ENCODE peak calls at places on chromosomes 7 and 10, in five cellular contexts. One of them, this sample, is unnamed.
A peak's percentile ranks its signal among the peaks of the same experiment; 100 is the strongest.

GRCh38 chr7:151877911-151878835 is 1.3 kb upstream of the PRKAG2 start:
- DNase-seq in right atrium auricular region: no peak
- DNase-seq in adipocyte: no peak
- DNase-seq in endothelial cell of umbilical vein: no peak
- DNase-seq in body of pancreas: no peak
- DNase-seq in this sample: no peak

GRCh38 chr7:132575336-132575986 is 809 bp downstream of the PLXNA4 start:
- DNase-seq in right atrium auricular region: peak; percentile 79
- DNase-seq in adipocyte: peak; percentile 78
- DNase-seq in endothelial cell of umbilical vein: peak; percentile 71
- DNase-seq in body of pancreas: peak; percentile 24
- DNase-seq in this sample: peak; percentile 83

GRCh38 chr7:100874577-100875355 is at the start of gene SRRT:
- DNase-seq in right atrium auricular region: peak; percentile 98
- DNase-seq in adipocyte: peak; percentile 100
- DNase-seq in endothelial cell of umbilical vein: peak; percentile 97
- DNase-seq in body of pancreas: peak; percentile 98
- DNase-seq in this sample: peak; percentile 98

GRCh38 chr10:130493446-130494198 is 357.4 kb downstream of the GLRX3 start:
- DNase-seq in right atrium auricular region: no peak
- DNase-seq in adipocyte: no peak
- DNase-seq in endothelial cell of umbilical vein: no peak
- DNase-seq in body of pancreas: no peak
- DNase-seq in this sample: peak; percentile 95

GRCh38 chr7:70762697-70763096 is 369.2 kb upstream of the GALNT17 start:
- DNase-seq in right atrium auricular region: no peak
- DNase-seq in adipocyte: no peak
- DNase-seq in endothelial cell of umbilical vein: no peak
- DNase-seq in body of pancreas: no peak
- DNase-seq in this sample: no peak

GRCh38 chr7:27611043-27611442 is 51.6 kb downstream of the HIBADH start:
- DNase-seq in right atrium auricular region: no peak
- DNase-seq in adipocyte: peak; percentile 72
- DNase-seq in endothelial cell of umbilical vein: no peak
- DNase-seq in body of pancreas: no peak
- DNase-seq in this sample: no peak

GRCh38 chr10:125734823-125735222 is 15.3 kb downstream of the EDRF1 start:
- DNase-seq in right atrium auricular region: no peak
- DNase-seq in adipocyte: peak; percentile 3
- DNase-seq in endothelial cell of umbilical vein: no peak
- DNase-seq in body of pancreas: no peak
- DNase-seq in this sample: no peak

GRCh38 chr7:46747869-46748576 is 827.0 kb upstream of the IGFBP3 start:
- DNase-seq in right atrium auricular region: no peak
- DNase-seq in adipocyte: no peak
- DNase-seq in endothelial cell of umbilical vein: peak; percentile 18
- DNase-seq in body of pancreas: no peak
- DNase-seq in this sample: no peak

GRCh38 chr7:133070562-133070961 is 11.3 kb downstream of the CHCHD3 start:
- DNase-seq in right atrium auricular region: no peak
- DNase-seq in adipocyte: no peak
- DNase-seq in endothelial cell of umbilical vein: no peak
- DNase-seq in body of pancreas: no peak
- DNase-seq in this sample: peak; percentile 46

GRCh38 chr7:88224596-88225275 is 4.9 kb upstream of the SRI start:
- DNase-seq in right atrium auricular region: no peak
- DNase-seq in adipocyte: peak; percentile 16
- DNase-seq in endothelial cell of umbilical vein: no peak
- DNase-seq in body of pancreas: no peak
- DNase-seq in this sample: no peak

GRCh38 chr7:55365103-55365679 is at the start of gene LANCL2:
- DNase-seq in right atrium auricular region: no peak
- DNase-seq in adipocyte: peak; percentile 69
- DNase-seq in endothelial cell of umbilical vein: peak; percentile 62
- DNase-seq in body of pancreas: peak; percentile 54
- DNase-seq in this sample: peak; percentile 57

GRCh38 chr7:22900101-22900500 is 77.5 kb upstream of the TOMM7 start:
- DNase-seq in right atrium auricular region: no peak
- DNase-seq in adipocyte: no peak
- DNase-seq in endothelial cell of umbilical vein: no peak
- DNase-seq in body of pancreas: no peak
- DNase-seq in this sample: no peak

GRCh38 chr10:110258542-110258941 is 46.2 kb downstream of the SMNDC1 start:
- DNase-seq in right atrium auricular region: no peak
- DNase-seq in adipocyte: no peak
- DNase-seq in endothelial cell of umbilical vein: no peak
- DNase-seq in body of pancreas: no peak
- DNase-seq in this sample: no peak

GRCh38 chr10:67141300-67141699 is 215.5 kb downstream of the LRRTM3 start:
- DNase-seq in right atrium auricular region: no peak
- DNase-seq in adipocyte: no peak
- DNase-seq in endothelial cell of umbilical vein: no peak
- DNase-seq in body of pancreas: no peak
- DNase-seq in this sample: no peak

GRCh38 chr7:8197994-8198698 is 63.8 kb downstream of the ICA1 start:
- DNase-seq in right atrium auricular region: no peak
- DNase-seq in adipocyte: no peak
- DNase-seq in endothelial cell of umbilical vein: no peak
- DNase-seq in body of pancreas: no peak
- DNase-seq in this sample: no peak

GRCh38 chr10:129131439-129132122 is 335.5 kb upstream of the MGMT start:
- DNase-seq in right atrium auricular region: no peak
- DNase-seq in adipocyte: no peak
- DNase-seq in endothelial cell of umbilical vein: no peak
- DNase-seq in body of pancreas: no peak
- DNase-seq in this sample: no peak

GRCh38 chr7:101696-102376 is 90.5 kb upstream of the FAM20C start:
- DNase-seq in right atrium auricular region: no peak
- DNase-seq in adipocyte: peak; percentile 81
- DNase-seq in endothelial cell of umbilical vein: peak; percentile 67
- DNase-seq in body of pancreas: no peak
- DNase-seq in this sample: no peak

GRCh38 chr7:94276797-94277196 is 117.9 kb upstream of the COL1A2 start:
- DNase-seq in right atrium auricular region: no peak
- DNase-seq in adipocyte: peak; percentile 78
- DNase-seq in endothelial cell of umbilical vein: peak; percentile 57
- DNase-seq in body of pancreas: no peak
- DNase-seq in this sample: peak; percentile 37

GRCh38 chr7:40815512-40815911 is 680.7 kb downstream of the SUGCT start:
- DNase-seq in right atrium auricular region: no peak
- DNase-seq in adipocyte: peak; percentile 77
- DNase-seq in endothelial cell of umbilical vein: no peak
- DNase-seq in body of pancreas: no peak
- DNase-seq in this sample: no peak

GRCh38 chr7:134873253-134873652 is 93.8 kb downstream of the CALD1 start:
- DNase-seq in right atrium auricular region: no peak
- DNase-seq in adipocyte: peak; percentile 57
- DNase-seq in endothelial cell of umbilical vein: peak; percentile 50
- DNase-seq in body of pancreas: no peak
- DNase-seq in this sample: no peak

GRCh38 chr7:142349670-142350405 is 92.0 kb upstream of the PRSS58 start:
- DNase-seq in right atrium auricular region: no peak
- DNase-seq in adipocyte: no peak
- DNase-seq in endothelial cell of umbilical vein: no peak
- DNase-seq in body of pancreas: peak; percentile 31
- DNase-seq in this sample: no peak

GRCh38 chr7:142353147-142354058 is 95.5 kb upstream of the PRSS58 start:
- DNase-seq in right atrium auricular region: no peak
- DNase-seq in adipocyte: no peak
- DNase-seq in endothelial cell of umbilical vein: no peak
- DNase-seq in body of pancreas: no peak
- DNase-seq in this sample: no peak

GRCh38 chr7:142355328-142355727 is 97.5 kb upstream of the PRSS58 start:
- DNase-seq in right atrium auricular region: no peak
- DNase-seq in adipocyte: peak; percentile 38
- DNase-seq in endothelial cell of umbilical vein: no peak
- DNase-seq in body of pancreas: no peak
- DNase-seq in this sample: no peak

GRCh38 chr7:142348921-142349401 is 91.1 kb upstream of the PRSS58 start:
- DNase-seq in right atrium auricular region: no peak
- DNase-seq in adipocyte: no peak
- DNase-seq in endothelial cell of umbilical vein: no peak
- DNase-seq in body of pancreas: no peak
- DNase-seq in this sample: peak; percentile 87

DNA sequence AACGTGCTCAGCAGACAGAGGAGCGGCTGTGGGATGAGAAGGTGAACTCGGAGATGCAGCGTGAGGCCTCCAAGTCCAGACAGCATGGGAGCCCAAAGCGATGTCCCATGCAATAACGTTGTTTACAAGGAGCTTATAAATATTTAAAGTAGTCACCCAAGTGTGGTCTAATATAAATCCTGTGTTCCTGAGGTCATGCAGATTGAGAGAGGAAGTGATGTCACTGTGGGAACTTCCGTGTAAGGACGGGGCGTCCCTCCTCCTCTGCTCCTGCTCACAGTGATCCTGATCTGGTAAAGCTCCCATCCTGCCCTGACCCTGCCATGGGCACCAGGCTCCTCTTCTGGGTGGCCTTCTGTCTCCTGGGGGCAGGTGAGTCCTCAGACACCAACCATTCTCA is 94.7 kb upstream of the PRSS58 start:
- DNase-seq in right atrium auricular region: no peak
- DNase-seq in adipocyte: no peak
- DNase-seq in endothelial cell of umbilical vein: no peak
- DNase-seq in body of pancreas: no peak
- DNase-seq in this sample: no peak
- H3K36me3 ChIP-seq in right atrium auricular region: no peaks in the 10 kb centered on the region
- H3K36me3 ChIP-seq in adipocyte: no peaks in the 10 kb centered on the region
- H3K36me3 ChIP-seq in endothelial cell of umbilical vein: no peaks in the 10 kb centered on the region
- H3K36me3 ChIP-seq in body of pancreas: no peaks in the 10 kb centered on the region
- H3K36me3 ChIP-seq in this sample: no peaks in the 10 kb centered on the region

GRCh38 chr10:72340911-72341310 is 13.8 kb downstream of the DNAJB12 start:
- DNase-seq in right atrium auricular region: no peak
- DNase-seq in adipocyte: no peak
- DNase-seq in endothelial cell of umbilical vein: no peak
- DNase-seq in body of pancreas: no peak
- DNase-seq in this sample: no peak
- H3K36me3 ChIP-seq in right atrium auricular region: peaks cover 65% of the 10 kb centered on the region
- H3K36me3 ChIP-seq in adipocyte: peaks cover 79% of the 10 kb centered on the region
- H3K36me3 ChIP-seq in endothelial cell of umbilical vein: peaks cover 7% of the 10 kb centered on the region
- H3K36me3 ChIP-seq in body of pancreas: no peaks in the 10 kb centered on the region
- H3K36me3 ChIP-seq in this sample: peaks cover 47% of the 10 kb centered on the region

DNA sequence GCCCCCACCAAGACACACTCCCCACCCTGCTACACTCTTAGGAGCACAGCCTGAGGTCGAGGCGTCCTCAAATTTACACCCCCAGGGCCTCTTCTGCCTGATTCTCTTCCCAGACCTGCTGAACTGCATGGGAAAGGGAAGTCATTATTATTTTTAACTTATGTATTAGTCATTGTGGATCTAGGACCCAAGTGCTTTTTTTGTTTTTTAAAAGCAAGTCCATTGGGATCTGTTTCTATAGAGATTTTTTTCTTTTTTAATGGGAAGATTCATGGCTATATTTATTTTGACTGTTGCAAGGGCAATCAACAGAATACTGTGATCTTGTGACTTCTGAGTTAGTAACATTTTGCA is 203.8 kb downstream of the ZMYND11 start:
- DNase-seq in right atrium auricular region: no peak
- DNase-seq in adipocyte: no peak
- DNase-seq in endothelial cell of umbilical vein: no peak
- DNase-seq in body of pancreas: no peak
- DNase-seq in this sample: no peak
- H3K36me3 ChIP-seq in right atrium auricular region: peaks cover 26% of the 10 kb centered on the region
- H3K36me3 ChIP-seq in adipocyte: peaks cover 59% of the 10 kb centered on the region
- H3K36me3 ChIP-seq in endothelial cell of umbilical vein: no peaks in the 10 kb centered on the region
- H3K36me3 ChIP-seq in body of pancreas: no peaks in the 10 kb centered on the region
- H3K36me3 ChIP-seq in this sample: no peaks in the 10 kb centered on the region

DNA sequence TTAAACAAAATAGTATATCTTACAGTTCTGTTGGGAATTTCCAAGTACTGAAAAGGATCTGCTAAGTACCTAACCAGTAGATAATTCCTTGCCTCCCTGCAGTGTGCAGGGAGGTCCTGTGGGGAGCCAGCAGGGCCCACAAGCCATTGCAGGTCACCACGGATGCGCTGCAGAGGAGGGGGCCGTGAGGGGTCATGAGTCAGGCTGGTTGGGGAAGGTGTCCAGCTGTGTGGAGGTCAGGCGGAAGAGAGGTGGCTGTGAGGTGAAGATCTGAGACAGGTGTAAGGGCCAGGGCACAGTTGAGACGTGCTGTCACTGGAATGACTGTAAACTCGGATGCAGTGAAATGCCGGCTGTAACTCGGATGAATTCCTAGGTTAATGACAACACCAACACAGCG is 80.6 kb downstream of the TRRAP start:
- DNase-seq in right atrium auricular region: no peak
- DNase-seq in adipocyte: no peak
- DNase-seq in endothelial cell of umbilical vein: no peak
- DNase-seq in body of pancreas: no peak
- DNase-seq in this sample: no peak
- H3K36me3 ChIP-seq in right atrium auricular region: peaks cover 85% of the 10 kb centered on the region
- H3K36me3 ChIP-seq in adipocyte: peaks cover 97% of the 10 kb centered on the region
- H3K36me3 ChIP-seq in endothelial cell of umbilical vein: peaks cover 32% of the 10 kb centered on the region
- H3K36me3 ChIP-seq in body of pancreas: peaks cover 7% of the 10 kb centered on the region
- H3K36me3 ChIP-seq in this sample: peaks cover 92% of the 10 kb centered on the region

GRCh38 chr7:44258865-44259546 is 58.2 kb downstream of the YKT6 start:
- DNase-seq in right atrium auricular region: no peak
- DNase-seq in adipocyte: no peak
- DNase-seq in endothelial cell of umbilical vein: no peak
- DNase-seq in body of pancreas: no peak
- DNase-seq in this sample: no peak

GRCh38 chr7:44259547-44260457 is 59.0 kb downstream of the YKT6 start:
- DNase-seq in right atrium auricular region: peak; percentile 82
- DNase-seq in adipocyte: peak; percentile 78
- DNase-seq in endothelial cell of umbilical vein: peak; percentile 95
- DNase-seq in body of pancreas: peak; percentile 47
- DNase-seq in this sample: no peak

GRCh38 chr7:44262031-44262430 is 61.3 kb downstream of the YKT6 start:
- DNase-seq in right atrium auricular region: no peak
- DNase-seq in adipocyte: no peak
- DNase-seq in endothelial cell of umbilical vein: no peak
- DNase-seq in body of pancreas: no peak
- DNase-seq in this sample: no peak

GRCh38 chr7:44263342-44264082 is 61.9 kb downstream of the CAMK2B start:
- DNase-seq in right atrium auricular region: no peak
- DNase-seq in adipocyte: no peak
- DNase-seq in endothelial cell of umbilical vein: no peak
- DNase-seq in body of pancreas: no peak
- DNase-seq in this sample: no peak

GRCh38 chr7:44261239-44261638 is 60.5 kb downstream of the YKT6 start:
- DNase-seq in right atrium auricular region: no peak
- DNase-seq in adipocyte: no peak
- DNase-seq in endothelial cell of umbilical vein: no peak
- DNase-seq in body of pancreas: no peak
- DNase-seq in this sample: peak; percentile 81
- H3K36me3 ChIP-seq in right atrium auricular region: no peaks in the 10 kb centered on the region
- H3K36me3 ChIP-seq in adipocyte: no peaks in the 10 kb centered on the region
- H3K36me3 ChIP-seq in endothelial cell of umbilical vein: no peaks in the 10 kb centered on the region
- H3K36me3 ChIP-seq in body of pancreas: no peaks in the 10 kb centered on the region
- H3K36me3 ChIP-seq in this sample: no peaks in the 10 kb centered on the region